ENCODE peak calls at places on chromosomes 5 and 9, in ten cellular contexts. F, C, L, X, T, A, U, H, P and O are unnamed samples. For H3K4me1, the result is how much of the 10 kb centered on the place peaks cover.

GRCh38 chr5:106267256-106267655 is 1403.5 kb downstream of the EFNA5 start:
- DNase-seq in U (no peak), A (no peak), F (no peak), C (no peak), H (no peak), P (no peak), T (no peak), L (no peak), X (no peak), O (no peak)

GRCh38 chr5:72246954-72247442 is 73.0 kb downstream of the MRPS27 start:
- DNase-seq in A (no peak), U (no peak), C (no peak), F (peak), X (no peak), P (no peak), H (no peak), T (no peak), L (peak), O (no peak)

GRCh38 chr9:93060746-93061259 is 2.3 kb downstream of the SUSD3 start:
- DNase-seq in T (no peak), U (peak), C (no peak), X (no peak), H (no peak), L (peak), F (peak), A (peak), P (no peak), O (no peak)

GRCh38 chr5:109455598-109456096 is 45.9 kb upstream of the PJA2 start:
- DNase-seq in C (peak), F (peak), L (peak), A (peak), U (no peak), X (no peak), H (no peak), T (peak), P (no peak), O (peak)

GRCh38 chr5:136087961-136088871 is 44.4 kb upstream of the SMAD5 start:
- DNase-seq in L (peak), F (peak), H (no peak), C (peak), T (peak), P (no peak), X (peak), U (peak), A (peak), O (peak)

GRCh38 chr5:78362220-78362619 is 1.8 kb downstream of the SCAMP1 start:
- DNase-seq in P (no peak), L (no peak), A (no peak), T (no peak), F (no peak), U (no peak), H (no peak), X (no peak), C (no peak), O (no peak)

GRCh38 chr5:173538654-173539053 is 77.8 kb downstream of the BOD1 start:
- DNase-seq in L (no peak), H (no peak), C (no peak), T (no peak), F (no peak), P (no peak), X (no peak), U (no peak), A (no peak), O (no peak)

GRCh38 chr9:137632432-137633161 is 13.8 kb downstream of the EHMT1 start:
- DNase-seq in P (no peak), C (no peak), U (no peak), T (peak), H (no peak), X (no peak), A (peak), L (peak), F (peak), O (no peak)

GRCh38 chr9:85020791-85021190 is 351.3 kb downstream of the NTRK2 start:
- DNase-seq in P (no peak), T (no peak), X (no peak), C (no peak), U (no peak), H (no peak), L (no peak), F (no peak), A (no peak), O (no peak)

GRCh38 chr5:134509308-134510040 is 16.0 kb upstream of the JADE2 start:
- DNase-seq in F (peak), L (peak), P (peak), X (peak), T (no peak), H (no peak), C (no peak), U (peak), A (no peak), O (peak)

GRCh38 chr5:76782444-76782843 is 36.4 kb upstream of the F2RL1 start:
- DNase-seq in L (peak), C (no peak), U (no peak), A (no peak), T (no peak), X (no peak), F (no peak), H (no peak), P (no peak), O (no peak)

GRCh38 chr9:72333758-72334157 is 31.2 kb downstream of the ZFAND5 start:
- DNase-seq in P (no peak), L (no peak), F (no peak), T (no peak), X (no peak), U (no peak), A (no peak), C (no peak), H (peak), O (no peak)

GRCh38 chr5:110561510-110561909 is 165.0 kb downstream of the TMEM232 start:
- DNase-seq in P (no peak), L (no peak), H (no peak), X (no peak), A (no peak), U (no peak), F (no peak), C (no peak), T (no peak), O (no peak)

GRCh38 chr9:35675204-35675603 is 1.5 kb downstream of the CA9 start:
- DNase-seq in L (no peak), F (no peak), U (peak), H (peak), X (no peak), P (no peak), T (no peak), A (no peak), C (no peak), O (no peak)

GRCh38 chr5:15702102-15702501 is 202.1 kb downstream of the FBXL7 start:
- DNase-seq in T (no peak), A (no peak), U (no peak), C (no peak), P (no peak), H (no peak), X (no peak), F (peak), L (peak), O (no peak)

GRCh38 chr9:72363226-72363625 is 1.8 kb downstream of the ZFAND5 start:
- DNase-seq in A (no peak), X (no peak), P (no peak), H (no peak), L (no peak), U (no peak), F (peak), C (no peak), T (no peak), O (no peak)

GRCh38 chr5:168946363-168946762 is 354.6 kb downstream of the SLIT3 start:
- DNase-seq in A (no peak), H (peak), X (no peak), C (no peak), P (no peak), F (peak), L (no peak), T (no peak), U (no peak), O (no peak)

GRCh38 chr5:157269165-157269671 is 3.3 kb downstream of the CYFIP2 start:
- DNase-seq in H (no peak), A (no peak), C (no peak), U (no peak), F (no peak), X (no peak), L (no peak), P (no peak), T (no peak), O (no peak)

GRCh38 chr5:157269763-157270272 is 3.9 kb downstream of the CYFIP2 start:
- DNase-seq in T (no peak), L (no peak), P (no peak), U (no peak), X (no peak), C (no peak), H (no peak), F (no peak), A (no peak), O (no peak)

GRCh38 chr5:157273131-157273556 is 7.2 kb downstream of the CYFIP2 start:
- DNase-seq in P (no peak), C (no peak), T (no peak), H (no peak), X (no peak), L (no peak), F (no peak), A (no peak), U (no peak), O (no peak)

GRCh38 chr5:157275403-157275802 is 9.5 kb downstream of the CYFIP2 start:
- DNase-seq in U (no peak), P (no peak), F (no peak), C (no peak), H (no peak), X (no peak), L (no peak), A (no peak), T (no peak), O (no peak)

GRCh38 chr5:157271740-157272271 is 5.9 kb downstream of the CYFIP2 start:
- DNase-seq in U (no peak), F (no peak), C (peak), T (peak), L (no peak), A (no peak), X (no peak), H (no peak), P (no peak), O (no peak)
- H3K4me1 ChIP-seq in U (under half), F (under half), C (under half), T (under half), L (under half), A (under half), X (under half), H (under half), P (under half), O (under half)

GRCh38 chr5:88837222-88837621 is 45.8 kb downstream of the MEF2C start:
- DNase-seq in X (no peak), T (no peak), U (no peak), A (no peak), H (peak), C (no peak), F (no peak), P (no peak), L (no peak), O (no peak)
- H3K4me1 ChIP-seq in X (half or more), T (under half), U (under half), A (under half), H (under half), C (under half), F (under half), P (under half), L (under half), O (half or more)

GRCh38 chr5:92525131-92525530 is 1055.9 kb downstream of the NR2F1-AS1 start:
- DNase-seq in P (no peak), H (no peak), F (no peak), C (no peak), X (no peak), A (no peak), L (no peak), U (no peak), T (no peak), O (no peak)

GRCh38 chr5:92527311-92528078 is 1053.5 kb downstream of the NR2F1-AS1 start:
- DNase-seq in U (no peak), F (peak), T (no peak), A (no peak), P (no peak), X (no peak), H (no peak), C (no peak), L (peak), O (no peak)
- H3K4me1 ChIP-seq in U (under half), F (under half), T (under half), A (under half), P (under half), X (under half), H (under half), C (under half), L (under half), O (under half)

DNA sequence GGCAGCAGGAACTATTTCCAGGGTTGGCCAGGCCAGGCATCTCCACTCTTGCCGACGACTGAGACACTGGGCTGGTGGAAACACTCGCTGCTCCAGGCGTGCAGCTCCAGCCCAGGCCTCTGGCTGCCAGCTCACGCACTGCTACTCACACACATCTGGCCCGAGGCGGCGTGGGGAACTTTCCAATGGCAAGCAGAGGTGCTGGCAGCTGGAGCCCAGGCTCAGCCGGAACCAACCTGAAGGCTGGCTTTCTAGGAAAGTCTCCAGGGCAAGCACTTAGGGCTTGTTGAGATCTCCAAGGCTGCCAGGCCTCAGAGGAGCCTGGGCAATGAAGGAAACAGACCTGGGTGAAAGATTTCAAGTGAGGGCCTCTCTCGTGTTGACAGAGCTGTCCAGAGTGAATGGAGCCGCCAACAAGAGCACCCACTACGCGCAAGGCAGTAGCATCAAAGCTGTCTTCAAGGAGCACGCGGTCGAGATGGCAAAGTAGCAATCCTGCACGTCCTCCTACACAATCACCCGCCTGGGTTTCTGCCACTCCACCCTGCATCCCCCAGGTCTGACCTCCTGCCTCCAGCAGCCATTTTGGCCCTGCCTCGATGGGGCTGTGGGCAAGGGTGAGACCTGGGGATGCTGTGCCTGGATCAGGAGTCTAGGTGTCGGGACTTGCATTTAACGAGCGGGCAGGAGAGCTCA is 14.4 kb downstream of the SH3PXD2B start:
- DNase-seq in U (no peak), F (no peak), H (no peak), P (no peak), C (no peak), L (no peak), A (no peak), T (peak), X (peak), O (no peak)
- H3K4me1 ChIP-seq in U (under half), F (under half), H (under half), P (under half), C (under half), L (under half), A (under half), T (under half), X (under half), O (under half)

GRCh38 chr5:441996-442334 is 1.0 kb upstream of the EXOC3 start:
- DNase-seq in T (peak), F (no peak), L (no peak), H (no peak), U (no peak), P (no peak), X (peak), A (no peak), C (no peak), O (peak)
- H3K4me1 ChIP-seq in T (under half), F (under half), L (under half), H (under half), U (under half), P (under half), X (under half), A (under half), C (under half), O (under half)

GRCh38 chr9:134399435-134400056 is 73.3 kb downstream of the RXRA start:
- DNase-seq in X (no peak), C (no peak), T (no peak), A (no peak), F (peak), U (no peak), P (no peak), H (no peak), L (peak), O (no peak)

GRCh38 chr9:134402182-134402581 is 75.9 kb downstream of the RXRA start:
- DNase-seq in U (no peak), L (no peak), X (no peak), C (no peak), T (no peak), F (no peak), P (no peak), A (no peak), H (no peak), O (no peak)

GRCh38 chr9:134398756-134399155 is 72.5 kb downstream of the RXRA start:
- DNase-seq in H (no peak), F (no peak), U (no peak), C (no peak), P (no peak), X (no peak), L (no peak), A (no peak), T (no peak), O (no peak)

GRCh38 chr9:134401391-134401790 is 75.1 kb downstream of the RXRA start:
- DNase-seq in H (no peak), U (no peak), C (no peak), X (no peak), F (no peak), T (no peak), P (no peak), A (no peak), L (no peak), O (no peak)

DNA sequence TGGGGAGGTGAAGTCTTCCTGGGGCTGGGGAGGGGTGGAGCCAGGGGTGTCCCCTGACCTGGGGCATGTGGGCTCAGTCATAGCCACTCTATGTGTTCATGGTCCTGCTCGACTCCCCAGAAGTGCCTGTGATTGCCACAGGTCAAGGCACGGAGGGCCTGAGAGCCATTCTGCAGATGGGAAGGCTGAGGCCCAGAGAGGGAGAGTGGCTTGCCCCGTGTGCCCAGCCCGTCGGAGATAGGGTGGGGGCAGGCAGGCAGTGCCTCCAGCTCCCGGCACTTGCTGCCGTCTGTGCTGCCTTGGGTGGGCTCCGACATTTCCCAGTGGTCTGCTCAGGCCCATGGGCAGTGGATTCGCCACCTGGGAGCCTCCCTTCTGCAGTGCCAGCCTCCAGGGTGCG is 74.0 kb downstream of the RXRA start:
- DNase-seq in P (no peak), T (no peak), C (no peak), F (no peak), U (no peak), L (no peak), X (no peak), A (no peak), H (no peak), O (no peak)
- H3K4me1 ChIP-seq in P (under half), T (under half), C (under half), F (under half), U (under half), L (under half), X (half or more), A (under half), H (under half), O (half or more)

GRCh38 chr9:38067611-38067891 is 1.5 kb downstream of the SHB start:
- DNase-seq in T (peak), A (no peak), P (no peak), L (no peak), F (peak), U (peak), X (peak), C (peak), H (peak), O (no peak)

GRCh38 chr9:38065369-38066075 is 3.5 kb downstream of the SHB start:
- DNase-seq in X (no peak), U (no peak), L (no peak), T (no peak), C (no peak), P (no peak), A (no peak), F (no peak), H (no peak), O (no peak)

GRCh38 chr9:38066907-38067610 is 2.0 kb downstream of the SHB start:
- DNase-seq in A (peak), P (peak), U (peak), L (no peak), T (peak), X (peak), C (peak), F (peak), H (peak), O (peak)

GRCh38 chr9:38064842-38065368 is 4.1 kb downstream of the SHB start:
- DNase-seq in T (no peak), L (no peak), P (no peak), F (no peak), X (no peak), C (no peak), A (no peak), U (no peak), H (no peak), O (no peak)

DNA sequence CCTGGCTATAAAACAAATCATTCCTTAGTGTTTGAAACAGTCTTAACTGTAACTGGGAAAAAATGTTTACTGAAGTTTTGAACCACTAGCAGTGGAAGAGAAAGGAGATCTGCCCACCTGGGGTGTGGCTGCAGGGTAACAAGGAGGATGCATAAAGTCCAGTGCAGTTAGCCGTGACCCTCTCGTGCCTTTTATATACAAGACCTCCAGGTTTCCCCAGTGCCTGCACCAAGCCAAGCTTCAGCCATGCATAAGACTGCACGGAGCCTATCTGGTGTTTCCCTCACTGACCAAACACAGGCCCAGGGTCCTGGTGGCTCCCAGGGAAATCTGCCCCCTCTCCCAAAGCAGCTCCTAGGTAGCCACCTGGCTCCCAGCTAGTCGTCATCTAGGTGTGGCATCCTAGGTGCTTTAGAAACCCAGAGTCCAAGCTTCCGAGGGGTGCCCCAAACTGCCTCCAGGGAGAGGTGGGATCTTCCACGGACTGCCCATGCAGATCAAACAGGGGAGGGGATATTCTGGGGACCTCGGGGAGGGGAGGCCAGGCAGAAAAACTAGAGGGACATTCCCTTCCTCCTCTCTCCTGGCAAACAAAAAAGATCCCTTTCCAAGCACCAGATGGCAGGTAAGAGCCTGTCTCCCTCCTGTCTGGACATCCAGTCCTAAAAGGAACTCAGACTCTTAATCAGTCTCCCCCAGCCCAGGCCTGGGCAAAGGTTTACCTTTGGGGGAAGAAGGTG is 2.7 kb downstream of the SHB start:
- DNase-seq in F (peak), H (peak), P (no peak), T (no peak), U (no peak), A (no peak), C (no peak), X (no peak), L (no peak), O (no peak)
- H3K4me1 ChIP-seq in F (under half), H (under half), P (under half), T (under half), U (under half), A (under half), C (under half), X (half or more), L (under half), O (half or more)

DNA sequence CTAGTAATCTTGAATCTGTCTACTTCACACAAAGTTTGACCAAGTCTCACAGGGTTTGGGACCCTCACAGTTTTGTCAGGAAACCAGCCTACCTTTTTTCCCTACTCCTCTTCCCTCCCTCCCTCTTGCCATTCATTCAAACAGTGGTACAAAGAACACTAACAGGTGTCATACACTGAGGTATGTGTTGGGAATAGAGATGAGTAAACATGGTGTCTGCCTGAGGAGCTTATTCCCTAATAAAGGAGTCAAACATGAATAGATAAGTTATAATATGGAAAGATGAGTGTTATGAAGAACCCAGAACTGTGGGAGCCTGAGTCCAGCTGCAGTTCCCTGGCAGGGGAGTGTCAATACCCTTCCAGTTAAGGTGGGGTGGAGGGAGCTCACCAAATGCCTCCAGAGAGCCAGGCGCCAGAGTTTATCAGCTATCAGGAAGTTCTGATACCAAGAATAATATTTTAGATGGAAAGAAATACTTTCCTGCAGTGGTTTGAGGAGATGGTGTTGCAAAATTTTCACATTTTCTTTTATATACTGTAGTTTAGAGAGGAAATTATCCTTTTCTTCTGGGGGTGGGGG is 183.4 kb upstream of the NR3C1 start:
- DNase-seq in C (no peak), L (no peak), A (no peak), F (no peak), X (no peak), T (no peak), U (no peak), P (no peak), H (no peak), O (no peak)
- H3K4me1 ChIP-seq in C (under half), L (under half), A (under half), F (under half), X (under half), T (under half), U (under half), P (under half), H (under half), O (under half)